ENCODE peak calls at places on chromosomes 2 and 18, in four cellular contexts. One of them, this sample, is unnamed.

GRCh38 chr2:73979686-73980085 is 5.0 kb upstream of the TET3 start:
- DNase-seq in K562: no peak
- DNase-seq in HepG2: peak
- DNase-seq in GM12878: no peak
- DNase-seq in this sample: no peak

GRCh38 chr18:48762836-48763713 is 187.7 kb downstream of the SMAD7 start:
- DNase-seq in HepG2: no peak
- DNase-seq in K562: no peak
- DNase-seq in GM12878: no peak
- DNase-seq in this sample: no peak

GRCh38 chr18:46073474-46074331 is 1.6 kb upstream of the PSTPIP2 start:
- DNase-seq in GM12878: no peak
- DNase-seq in K562: peak
- DNase-seq in HepG2: peak
- DNase-seq in this sample: peak

GRCh38 chr2:239444626-239445625 is 44.1 kb upstream of the HDAC4 start:
- DNase-seq in K562: no peak
- DNase-seq in GM12878: no peak
- DNase-seq in HepG2: peak
- DNase-seq in this sample: no peak

GRCh38 chr2:217837001-217837491 is 165.7 kb downstream of the TNS1 start:
- DNase-seq in HepG2: peak
- DNase-seq in GM12878: no peak
- DNase-seq in K562: peak
- DNase-seq in this sample: peak

GRCh38 chr2:235170016-235170415 is 218.2 kb downstream of the SH3BP4 start:
- DNase-seq in K562: no peak
- DNase-seq in GM12878: no peak
- DNase-seq in HepG2: no peak
- DNase-seq in this sample: no peak

GRCh38 chr18:10872297-10872696 is 277.1 kb downstream of the PIEZO2 start:
- DNase-seq in GM12878: no peak
- DNase-seq in K562: no peak
- DNase-seq in HepG2: no peak
- DNase-seq in this sample: no peak

GRCh38 chr2:166899676-166900075 is 11.4 kb downstream of the XIRP2 start:
- DNase-seq in K562: no peak
- DNase-seq in HepG2: no peak
- DNase-seq in GM12878: no peak
- DNase-seq in this sample: no peak

GRCh38 chr2:217854684-217855083 is 148.1 kb downstream of the TNS1 start:
- DNase-seq in GM12878: no peak
- DNase-seq in K562: no peak
- DNase-seq in HepG2: no peak
- DNase-seq in this sample: no peak

GRCh38 chr2:228037915-228038314 is 143.6 kb downstream of the SPHKAP start:
- DNase-seq in HepG2: no peak
- DNase-seq in K562: no peak
- DNase-seq in GM12878: no peak
- DNase-seq in this sample: peak

GRCh38 chr2:106296182-106296815 is 102.2 kb upstream of the UXS1 start:
- DNase-seq in K562: no peak
- DNase-seq in GM12878: no peak
- DNase-seq in HepG2: no peak
- DNase-seq in this sample: no peak

GRCh38 chr2:230765611-230766300 is 53.1 kb downstream of the CAB39 start:
- DNase-seq in HepG2: no peak
- DNase-seq in K562: no peak
- DNase-seq in GM12878: no peak
- DNase-seq in this sample: no peak

GRCh38 chr2:218343591-218343990 is 13.1 kb upstream of the CATIP start:
- DNase-seq in HepG2: no peak
- DNase-seq in GM12878: no peak
- DNase-seq in K562: no peak
- DNase-seq in this sample: no peak

GRCh38 chr2:190343500-190344274 is at the start of gene INPP1:
- DNase-seq in K562: no peak
- DNase-seq in HepG2: no peak
- DNase-seq in GM12878: no peak
- DNase-seq in this sample: no peak

GRCh38 chr2:136384541-136385303 is 266.8 kb upstream of the CXCR4 start:
- DNase-seq in GM12878: no peak
- DNase-seq in K562: peak
- DNase-seq in HepG2: peak
- DNase-seq in this sample: peak

GRCh38 chr2:59885536-59885935 is 667.9 kb downstream of the BCL11A start:
- DNase-seq in K562: no peak
- DNase-seq in HepG2: no peak
- DNase-seq in GM12878: no peak
- DNase-seq in this sample: no peak

GRCh38 chr18:25298853-25299274 is 53.1 kb downstream of the ZNF521 start:
- DNase-seq in K562: peak
- DNase-seq in HepG2: no peak
- DNase-seq in GM12878: no peak
- DNase-seq in this sample: no peak

GRCh38 chr2:124933883-124934282 is 908.8 kb downstream of the CNTNAP5 start:
- DNase-seq in K562: no peak
- DNase-seq in GM12878: no peak
- DNase-seq in HepG2: no peak
- DNase-seq in this sample: no peak

GRCh38 chr18:37612519-37612918 is 46.9 kb upstream of the CELF4 start:
- DNase-seq in HepG2: no peak
- DNase-seq in GM12878: no peak
- DNase-seq in K562: no peak
- DNase-seq in this sample: no peak

GRCh38 chr2:118779362-118779761 is 68.1 kb downstream of the EN1 start:
- DNase-seq in HepG2: no peak
- DNase-seq in K562: no peak
- DNase-seq in GM12878: no peak
- DNase-seq in this sample: no peak

GRCh38 chr2:118772487-118773200 is 74.8 kb downstream of the EN1 start:
- DNase-seq in K562: no peak
- DNase-seq in GM12878: no peak
- DNase-seq in HepG2: no peak
- DNase-seq in this sample: no peak

GRCh38 chr2:118769707-118770400 is 77.6 kb downstream of the EN1 start:
- DNase-seq in K562: no peak
- DNase-seq in GM12878: no peak
- DNase-seq in HepG2: no peak
- DNase-seq in this sample: no peak

GRCh38 chr2:118774458-118775133 is 72.9 kb downstream of the EN1 start:
- DNase-seq in HepG2: no peak
- DNase-seq in GM12878: no peak
- DNase-seq in K562: peak
- DNase-seq in this sample: no peak
- TF ChIP-seq EZH2 in HepG2: peak
- TF ChIP-seq EZH2 in GM12878: no peak
- TF ChIP-seq EZH2 in K562: no peak
- TF ChIP-seq EZH2 in this sample: no peak

GRCh38 chr2:205665791-205666190 is 16.5 kb upstream of the NRP2 start:
- DNase-seq in HepG2: no peak
- DNase-seq in K562: no peak
- DNase-seq in GM12878: no peak
- DNase-seq in this sample: no peak

GRCh38 chr2:205675861-205676516 is 6.3 kb upstream of the NRP2 start:
- DNase-seq in GM12878: no peak
- DNase-seq in K562: no peak
- DNase-seq in HepG2: peak
- DNase-seq in this sample: peak

GRCh38 chr2:205673312-205673711 is 9.0 kb upstream of the NRP2 start:
- DNase-seq in HepG2: no peak
- DNase-seq in K562: no peak
- DNase-seq in GM12878: no peak
- DNase-seq in this sample: no peak

GRCh38 chr2:205670292-205670691 is 12.0 kb upstream of the NRP2 start:
- DNase-seq in K562: no peak
- DNase-seq in HepG2: no peak
- DNase-seq in GM12878: no peak
- DNase-seq in this sample: no peak
- TF ChIP-seq ZBTB33 in K562: no peak
- TF ChIP-seq ZBTB33 in HepG2: no peak
- TF ChIP-seq ZBTB33 in GM12878: no peak
- TF ChIP-seq ZBTB33 in this sample: no peak

DNA sequence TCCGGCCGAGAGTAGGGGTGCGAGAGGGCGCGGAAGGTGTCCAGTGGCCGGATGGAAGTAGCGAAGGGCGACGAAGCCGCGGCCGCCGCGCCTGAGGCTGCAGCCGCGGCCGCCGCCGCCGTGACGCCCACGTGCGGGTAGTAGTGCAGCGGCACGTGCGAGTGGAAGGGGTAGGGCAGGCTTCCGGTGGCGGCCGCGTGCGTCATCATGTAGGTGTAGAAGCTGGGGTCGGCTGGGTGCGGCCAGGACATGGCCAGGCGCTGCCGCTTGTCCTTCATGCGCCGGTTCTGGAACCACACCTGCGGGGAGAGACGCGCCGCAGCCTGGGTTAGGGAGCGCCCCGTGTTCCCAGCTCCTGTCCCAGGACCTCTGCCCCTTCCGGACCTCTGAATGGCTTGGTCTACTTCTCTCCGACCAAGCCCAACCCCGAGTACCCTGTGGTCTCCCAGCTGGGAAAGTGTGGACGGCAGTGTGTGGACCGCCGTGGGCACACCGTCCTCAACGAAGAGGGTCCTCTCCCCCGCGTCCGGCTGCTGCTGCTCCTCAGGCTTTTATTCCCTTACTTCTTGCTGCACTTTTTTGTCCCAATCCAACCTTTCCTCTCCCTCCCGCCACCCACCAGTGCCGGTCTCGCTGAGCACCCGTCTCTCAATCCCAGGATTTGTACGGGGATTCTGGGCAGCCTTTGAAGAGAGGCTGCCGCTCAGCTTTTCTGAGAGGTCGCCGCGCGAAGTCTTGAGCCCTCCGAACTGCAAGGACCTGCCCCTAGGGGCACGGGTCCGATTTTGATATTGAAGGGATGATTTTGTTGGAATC is 3.0 kb downstream of the EVX2 start:
- DNase-seq in HepG2: no peak
- DNase-seq in GM12878: no peak
- DNase-seq in K562: no peak
- DNase-seq in this sample: no peak
- TF ChIP-seq EZH2 in HepG2: no peak
- TF ChIP-seq EZH2 in GM12878: no peak
- TF ChIP-seq EZH2 in K562: no peak
- TF ChIP-seq EZH2 in this sample: no peak

GRCh38 chr18:58290059-58290747 is 246.2 kb downstream of the NEDD4L start:
- DNase-seq in HepG2: no peak
- DNase-seq in K562: no peak
- DNase-seq in GM12878: no peak
- DNase-seq in this sample: no peak
- TF ChIP-seq ZBTB33 in HepG2: no peak
- TF ChIP-seq ZBTB33 in K562: no peak
- TF ChIP-seq ZBTB33 in GM12878: no peak
- TF ChIP-seq ZBTB33 in this sample: no peak

GRCh38 chr2:179265082-179265575 is 497 bp upstream of the SESTD1 start:
- DNase-seq in HepG2: no peak
- DNase-seq in GM12878: no peak
- DNase-seq in K562: no peak
- DNase-seq in this sample: no peak
- TF ChIP-seq EZH2 in HepG2: no peak
- TF ChIP-seq EZH2 in GM12878: no peak
- TF ChIP-seq EZH2 in K562: no peak
- TF ChIP-seq EZH2 in this sample: no peak

DNA sequence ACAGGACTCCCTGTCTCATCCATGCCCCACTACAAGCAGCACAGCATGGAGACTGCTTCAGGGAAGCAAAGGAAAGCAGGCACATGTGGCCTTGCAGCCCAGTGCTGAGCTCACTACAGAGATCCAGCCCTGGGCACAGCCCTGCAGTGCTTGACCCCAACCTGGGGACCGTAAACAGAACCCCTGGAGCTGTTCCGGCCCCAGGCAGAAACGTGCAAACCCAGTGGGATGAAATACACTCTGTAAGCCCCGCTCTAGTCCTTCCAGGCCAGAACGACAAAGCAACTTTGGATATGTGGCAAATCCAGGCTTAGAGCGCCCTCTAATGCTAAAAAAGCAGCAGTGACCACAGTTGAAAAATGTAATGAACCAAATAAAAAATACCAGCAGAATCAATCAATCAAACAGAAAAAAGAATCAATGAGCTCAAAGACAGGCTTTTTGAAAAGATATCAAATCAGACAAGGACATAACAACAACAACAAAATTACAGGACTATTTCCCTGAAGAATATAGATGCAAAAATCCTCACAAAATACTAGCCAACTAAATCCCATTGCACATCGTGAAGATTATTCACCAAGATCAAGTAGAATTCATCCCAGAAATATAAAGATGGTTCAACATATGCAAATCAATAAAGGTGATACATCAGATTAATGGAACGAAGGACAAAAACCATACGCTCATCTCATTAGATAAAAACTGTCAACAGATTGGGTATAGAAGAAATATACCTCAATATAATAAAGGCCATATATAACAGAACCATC is 45.6 kb downstream of the ZNF519 start:
- DNase-seq in K562: peak
- DNase-seq in GM12878: no peak
- DNase-seq in HepG2: peak
- DNase-seq in this sample: no peak
- TF ChIP-seq ZBTB33 in K562: no peak
- TF ChIP-seq ZBTB33 in GM12878: no peak
- TF ChIP-seq ZBTB33 in HepG2: no peak
- TF ChIP-seq ZBTB33 in this sample: no peak

DNA sequence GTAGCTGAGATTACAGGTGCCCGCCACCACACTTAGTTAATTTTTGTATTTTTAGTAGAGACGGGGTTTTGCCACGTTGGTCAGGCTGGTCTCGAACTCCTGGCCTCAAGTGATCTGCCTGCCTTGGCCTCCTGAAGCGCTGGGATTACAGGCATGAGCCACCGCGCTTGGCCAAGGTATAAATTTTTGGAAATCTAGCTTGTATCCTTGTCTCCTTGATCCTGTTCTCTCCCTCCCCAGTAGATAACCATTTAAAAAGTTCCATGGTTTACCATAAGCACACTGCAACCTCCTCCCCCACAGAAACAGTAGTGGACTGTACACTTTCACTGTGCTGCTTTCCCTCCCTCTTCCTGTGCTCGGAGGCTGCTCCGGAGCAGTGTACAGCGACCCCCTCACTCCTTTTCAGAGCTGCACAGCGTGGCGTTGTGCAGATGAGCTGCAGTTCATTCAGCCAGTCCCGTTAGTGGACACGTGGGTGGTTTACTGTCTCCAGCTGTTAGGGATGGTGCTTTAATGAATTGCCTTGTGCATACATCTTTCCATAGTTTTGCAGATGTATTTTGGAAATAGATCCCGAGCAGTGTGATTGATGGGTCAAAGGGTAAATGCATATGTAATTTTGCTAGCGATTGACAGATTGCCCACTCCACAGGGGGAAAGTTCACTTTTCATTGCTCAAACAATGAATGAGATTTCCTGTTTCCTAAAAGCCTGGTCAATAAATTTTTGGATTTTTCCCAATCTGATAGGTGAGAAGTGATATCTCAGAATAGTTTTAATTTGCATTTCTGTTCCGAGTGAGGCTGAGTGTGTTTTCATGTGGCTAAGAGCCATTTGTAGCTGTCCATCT is 14.8 kb downstream of the ASB1 start:
- DNase-seq in HepG2: peak
- DNase-seq in GM12878: no peak
- DNase-seq in K562: no peak
- DNase-seq in this sample: no peak
- TF ChIP-seq EZH2 in HepG2: no peak
- TF ChIP-seq EZH2 in GM12878: no peak
- TF ChIP-seq EZH2 in K562: no peak
- TF ChIP-seq EZH2 in this sample: no peak